ENCODE peak calls at places on chromosomes 7 and 10, in seven cellular contexts. F is NCI-H1436, Q is sigmoid colon, B is RWPE1, Y is amygdala, K is NCI-H2081, V is nephron progenitor cell. N is an unnamed sample.

GRCh38 chr7:96314402-96315108 is 7.3 kb downstream of the SLC25A13 start:
- DNase-seq in F (no peak), Q (no peak), B (peak), Y (no peak), K (no peak), V (no peak), N (no peak)

GRCh38 chr7:50266893-50267386 is 37.6 kb upstream of the IKZF1 start:
- DNase-seq in F (no peak), Q (no peak), B (no peak), Y (no peak), K (no peak), V (no peak), N (no peak)

GRCh38 chr10:132700168-132701098 is 85.5 kb downstream of the NKX6-2 start:
- DNase-seq in F (peak), Q (peak), B (no peak), Y (no peak), K (no peak), V (no peak), N (no peak)

GRCh38 chr7:29033584-29033983 is 75.5 kb upstream of the TRIL start:
- DNase-seq in F (no peak), Q (no peak), B (no peak), Y (no peak), K (no peak), V (no peak), N (no peak)

GRCh38 chr10:34252111-34252510 is 563.0 kb downstream of the PARD3 start:
- DNase-seq in F (no peak), Q (no peak), B (no peak), Y (no peak), K (no peak), V (no peak), N (no peak)

GRCh38 chr10:104317195-104318095 is 20.8 kb downstream of the ITPRIP start:
- DNase-seq in F (no peak), Q (peak), B (no peak), Y (no peak), K (no peak), V (no peak), N (no peak)

GRCh38 chr7:23018747-23019146 is 4.8 kb upstream of the HYCC1 start:
- DNase-seq in F (no peak), Q (no peak), B (no peak), Y (peak), K (no peak), V (no peak), N (no peak)

GRCh38 chr7:37353949-37354660 is 94.6 kb downstream of the ELMO1 start:
- DNase-seq in F (no peak), Q (no peak), B (no peak), Y (no peak), K (no peak), V (no peak), N (no peak)

GRCh38 chr7:132472463-132473120 is 103.7 kb downstream of the PLXNA4 start:
- DNase-seq in F (no peak), Q (peak), B (peak), Y (no peak), K (no peak), V (peak), N (no peak)

GRCh38 chr7:15084368-15084767 is 181.8 kb upstream of the DGKB start:
- DNase-seq in F (no peak), Q (no peak), B (no peak), Y (no peak), K (no peak), V (no peak), N (no peak)

GRCh38 chr7:150879345-150879744 is 27.0 kb downstream of the AOC1 start:
- DNase-seq in F (no peak), Q (no peak), B (no peak), Y (no peak), K (no peak), V (no peak), N (no peak)

GRCh38 chr10:93181249-93181928 is 107.7 kb downstream of the CYP26A1 start:
- DNase-seq in F (no peak), Q (no peak), B (no peak), Y (no peak), K (no peak), V (no peak), N (no peak)

GRCh38 chr7:81031243-81031642 is 112.4 kb upstream of the SEMA3C start:
- DNase-seq in F (no peak), Q (no peak), B (no peak), Y (no peak), K (no peak), V (no peak), N (no peak)

GRCh38 chr7:151137076-151137611 is 30.4 kb downstream of the GBX1 start:
- DNase-seq in F (no peak), Q (peak), B (no peak), Y (no peak), K (no peak), V (no peak), N (no peak)

GRCh38 chr10:62437696-62438095 is 63.5 kb downstream of the ZNF365 start:
- DNase-seq in F (peak), Q (no peak), B (peak), Y (no peak), K (peak), V (peak), N (peak)

GRCh38 chr10:132308588-132309451 is 1.1 kb upstream of the STK32C start:
- DNase-seq in F (no peak), Q (no peak), B (no peak), Y (no peak), K (no peak), V (peak), N (no peak)

GRCh38 chr10:71497802-71498326 is 101.1 kb downstream of the CDH23 start:
- DNase-seq in F (no peak), Q (no peak), B (no peak), Y (no peak), K (no peak), V (no peak), N (no peak)